ENCODE peak calls at places on chromosomes 3 and 15, in seven cellular contexts. R is suprapubic skin, T is transverse colon, F is ovary, W is stomach, B is A549, M is tibial nerve. N is an unnamed sample.

GRCh38 chr3:113084777-113085176 is 94.0 kb downstream of the GTPBP8 start:
- DNase-seq in W (peak), B (no peak), F (peak), R (no peak), T (peak), M (peak), N (no peak)

GRCh38 chr15:37093480-37094410 is 6.6 kb downstream of the MEIS2 start:
- DNase-seq in T (no peak), W (no peak), R (no peak), B (no peak), F (no peak), M (no peak), N (no peak)

GRCh38 chr15:94168250-94168649 is 63.1 kb upstream of the MCTP2 start:
- DNase-seq in F (no peak), B (peak), W (no peak), T (no peak), M (no peak), R (no peak), N (no peak)

GRCh38 chr3:194321666-194322640 is 29.2 kb downstream of the CPN2 start:
- DNase-seq in F (no peak), B (peak), R (no peak), T (no peak), M (no peak), W (peak), N (no peak)

GRCh38 chr3:45688194-45688881 is 858 bp upstream of the SACM1L start:
- DNase-seq in F (no peak), T (peak), W (no peak), B (peak), M (no peak), R (no peak), N (no peak)

GRCh38 chr3:159733194-159733860 is 255.3 kb upstream of the IL12A start:
- DNase-seq in W (no peak), M (no peak), R (no peak), T (no peak), F (no peak), B (peak), N (no peak)

GRCh38 chr15:72172796-72173195 is 24.8 kb downstream of the GRAMD2A start:
- DNase-seq in R (no peak), W (no peak), F (no peak), B (no peak), T (no peak), M (no peak), N (no peak)

GRCh38 chr15:56051700-56052099 is 58.3 kb upstream of the NEDD4 start:
- DNase-seq in W (no peak), B (no peak), T (no peak), F (no peak), M (no peak), R (no peak), N (no peak)

GRCh38 chr3:42936157-42936981 is 30.4 kb downstream of the ZNF662 start:
- DNase-seq in W (peak), F (peak), M (no peak), R (peak), T (peak), B (no peak), N (no peak)

GRCh38 chr3:156602424-156602823 is 47.5 kb upstream of the SSR3 start:
- DNase-seq in W (no peak), M (no peak), F (no peak), T (no peak), B (no peak), R (no peak), N (no peak)

GRCh38 chr3:98367464-98368246 is 14.0 kb downstream of the OR5K4 start:
- DNase-seq in W (no peak), F (no peak), T (no peak), M (no peak), B (no peak), R (no peak), N (no peak)

GRCh38 chr15:71747128-71748083 is 62.9 kb upstream of the NR2E3 start:
- DNase-seq in R (no peak), W (no peak), F (no peak), B (peak), T (no peak), M (no peak), N (no peak)

GRCh38 chr3:113136071-113136470 is 75.3 kb upstream of the BOC start:
- DNase-seq in T (no peak), B (peak), W (no peak), R (no peak), F (no peak), M (no peak), N (no peak)

GRCh38 chr3:181133832-181134231 is 144.3 kb upstream of the DNAJC19 start:
- DNase-seq in T (no peak), R (no peak), F (no peak), B (no peak), M (no peak), W (no peak), N (no peak)

GRCh38 chr15:84833447-84833846 is 16.3 kb downstream of the ALPK3 start:
- DNase-seq in M (no peak), R (no peak), T (no peak), B (no peak), W (no peak), F (peak), N (no peak)

GRCh38 chr3:104564045-104564643 is 802.6 kb upstream of the ALCAM start:
- DNase-seq in T (peak), M (peak), B (peak), R (no peak), W (peak), F (peak), N (peak)

GRCh38 chr3:32203854-32204253 is 34.6 kb upstream of the CMTM8 start:
- DNase-seq in R (no peak), B (no peak), T (no peak), W (no peak), F (no peak), M (no peak), N (no peak)

GRCh38 chr15:82178061-82178460 is 84.5 kb downstream of the EFL1 start:
- DNase-seq in R (no peak), T (no peak), M (no peak), W (no peak), B (peak), F (no peak), N (no peak)

GRCh38 chr15:64412216-64412615 is 24.6 kb downstream of the TRIP4 start:
- DNase-seq in M (no peak), B (no peak), R (no peak), T (no peak), F (no peak), W (no peak), N (no peak)

GRCh38 chr3:13307041-13307440 is 113.1 kb downstream of the NUP210 start:
- DNase-seq in B (no peak), M (no peak), F (no peak), W (no peak), R (no peak), T (no peak), N (no peak)

GRCh38 chr3:194355379-194355778 is 4.3 kb upstream of the CPN2 start:
- DNase-seq in T (no peak), M (no peak), R (no peak), F (peak), W (no peak), B (no peak), N (no peak)

GRCh38 chr3:170517251-170517945 is 68.5 kb downstream of the SLC7A14 start:
- DNase-seq in W (no peak), M (no peak), B (no peak), R (no peak), T (no peak), F (no peak), N (no peak)

GRCh38 chr3:39744746-39745145 is 64.7 kb upstream of the MYRIP start:
- DNase-seq in M (no peak), W (no peak), B (no peak), R (no peak), T (no peak), F (no peak), N (no peak)

GRCh38 chr3:51722362-51722761 is 15.5 kb downstream of the GRM2 start:
- DNase-seq in M (no peak), T (no peak), B (peak), W (no peak), R (no peak), F (no peak), N (no peak)

GRCh38 chr3:105780114-105780513 is 88.7 kb downstream of the CBLB start:
- DNase-seq in W (no peak), M (no peak), B (no peak), T (no peak), R (no peak), F (no peak), N (no peak)

GRCh38 chr3:14780927-14781507 is 37.7 kb upstream of the FGD5 start:
- DNase-seq in W (peak), R (peak), F (no peak), B (peak), T (peak), M (no peak), N (peak)

GRCh38 chr3:31321620-31322019 is 211.1 kb upstream of the STT3B start:
- DNase-seq in B (no peak), W (no peak), F (no peak), M (peak), T (no peak), R (no peak), N (peak)

GRCh38 chr3:134460965-134461364 is 24.8 kb downstream of the ANAPC13 start:
- DNase-seq in R (no peak), F (no peak), B (no peak), T (no peak), M (no peak), W (no peak), N (no peak)

GRCh38 chr3:57544181-57545125 is at the start of gene DNAH12:
- DNase-seq in B (no peak), T (peak), W (peak), R (no peak), M (no peak), F (peak), N (peak)

GRCh38 chr15:40769310-40770146 is at the start of gene C15orf62:
- DNase-seq in B (no peak), R (no peak), F (peak), M (no peak), W (peak), T (peak), N (peak)

GRCh38 chr15:33454996-33455395 is 144.2 kb downstream of the RYR3 start:
- DNase-seq in B (no peak), F (no peak), R (no peak), W (no peak), T (no peak), M (no peak), N (no peak)

GRCh38 chr15:92618121-92618520 is 37.5 kb downstream of the FAM174B start:
- DNase-seq in W (peak), M (no peak), F (peak), R (no peak), B (no peak), T (no peak), N (peak)

GRCh38 chr3:87225659-87226058 is 1.4 kb upstream of the CHMP2B start:
- DNase-seq in M (peak), B (no peak), T (peak), F (peak), W (no peak), R (no peak), N (peak)

GRCh38 chr3:187318819-187319616 is 27.5 kb upstream of the MASP1 start:
- DNase-seq in M (peak), T (peak), F (peak), W (peak), B (peak), R (no peak), N (no peak)

GRCh38 chr15:45187894-45188830 is at the start of gene SHF:
- DNase-seq in W (peak), F (peak), M (peak), T (peak), R (no peak), B (peak), N (no peak)
- TF ChIP-seq EP300 in W (no peak), F (no peak), M (peak), T (no peak), R (no peak), B (no peak), N (no peak)

DNA sequence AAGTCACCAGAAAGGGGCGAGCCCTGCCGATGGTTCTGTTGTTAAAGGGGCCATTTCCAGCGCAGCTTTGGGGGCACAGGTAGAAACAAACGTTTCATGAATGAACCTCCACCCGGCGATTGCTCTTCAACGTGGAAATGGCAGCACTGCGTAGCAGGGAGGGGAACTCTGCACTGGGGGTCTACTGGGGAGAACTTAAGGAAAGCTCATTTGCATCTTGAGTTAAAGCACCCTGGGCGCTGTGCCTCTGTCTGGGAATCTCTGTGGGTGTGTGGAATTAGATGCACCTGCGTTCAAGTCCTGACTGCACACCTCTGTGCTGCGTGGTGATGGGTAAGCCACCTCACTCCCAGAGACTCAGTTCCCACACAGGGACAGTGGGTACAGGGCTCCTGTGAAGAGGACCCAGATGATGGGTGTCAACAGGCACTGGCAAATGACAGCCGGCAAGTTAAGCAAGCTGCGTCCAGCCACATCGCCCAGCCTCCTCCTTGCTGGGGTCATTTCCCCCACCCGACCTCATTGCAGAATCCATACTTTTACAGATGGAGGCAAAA is 68.8 kb downstream of the ASB7 start:
- DNase-seq in R (no peak), F (no peak), W (no peak), M (no peak), T (no peak), B (no peak), N (no peak)
- TF ChIP-seq CTCF in R (no peak), F (no peak), W (no peak), M (no peak), T (no peak), B (no peak), N (no peak)

GRCh38 chr3:119782435-119782834 is 534 bp downstream of the NR1I2 start:
- DNase-seq in F (no peak), W (no peak), M (no peak), B (no peak), R (no peak), T (no peak), N (no peak)

GRCh38 chr3:119779731-119780383 is 2.0 kb upstream of the NR1I2 start:
- DNase-seq in F (no peak), M (no peak), T (no peak), W (no peak), R (no peak), B (no peak), N (no peak)

GRCh38 chr3:119783255-119783654 is 1.4 kb downstream of the NR1I2 start:
- DNase-seq in B (no peak), T (no peak), M (no peak), F (no peak), W (no peak), R (no peak), N (no peak)

GRCh38 chr3:119783883-119784282 is 2.0 kb downstream of the NR1I2 start:
- DNase-seq in R (no peak), W (no peak), F (no peak), T (no peak), B (no peak), M (no peak), N (no peak)

DNA sequence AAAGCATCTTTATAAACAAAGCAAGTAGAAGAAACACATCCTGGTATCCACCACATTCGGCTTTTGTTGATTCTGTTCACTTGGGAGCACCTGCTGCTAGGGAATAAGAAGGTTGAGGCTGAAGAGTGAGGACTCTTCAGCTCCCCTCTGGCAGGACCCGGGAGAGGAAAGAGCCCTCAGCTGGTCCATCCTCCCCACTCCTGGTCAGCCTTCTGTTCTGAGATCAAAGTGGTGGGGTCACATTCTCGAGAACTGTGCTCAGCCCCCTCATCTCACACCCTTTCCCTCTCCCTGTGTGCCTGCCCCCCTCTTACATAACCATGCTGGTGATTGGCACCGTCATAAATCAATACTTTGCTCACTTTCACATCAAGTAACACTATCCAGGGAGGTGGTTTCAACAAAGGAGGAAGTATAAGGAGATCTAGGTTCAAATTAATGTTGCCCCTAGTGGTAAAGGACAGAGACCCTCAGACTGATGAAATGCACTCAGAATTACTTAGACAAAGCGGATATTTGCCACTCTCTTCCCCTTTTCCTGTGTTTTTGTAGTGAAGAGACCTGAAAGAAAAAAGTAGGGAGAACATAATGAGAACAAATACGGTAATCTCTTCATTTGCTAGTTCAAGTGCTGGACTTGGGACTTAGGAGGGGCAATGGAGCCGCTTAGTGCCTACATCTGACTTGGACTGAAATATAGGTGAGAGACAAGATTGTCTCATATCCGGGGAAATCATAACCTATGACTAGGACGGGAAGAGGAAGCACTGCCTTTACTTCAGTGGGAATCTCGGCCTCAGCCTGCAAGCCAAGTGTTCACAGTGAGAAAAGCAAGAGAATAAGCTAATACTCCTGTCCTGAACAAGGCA is at the start of gene NR1I2:
- DNase-seq in M (no peak), F (no peak), W (no peak), R (no peak), T (peak), B (no peak), N (no peak)
- H3K4me3 ChIP-seq in M (peak), F (no peak), W (no peak), R (no peak), T (no peak), B (no peak), N (no peak)

GRCh38 chr15:80904941-80905532 is 84.6 kb downstream of the MESD start:
- DNase-seq in R (no peak), T (no peak), F (no peak), W (no peak), M (no peak), B (no peak), N (no peak)

GRCh38 chr15:80911821-80912220 is 77.8 kb downstream of the MESD start:
- DNase-seq in B (no peak), F (no peak), T (peak), W (no peak), M (no peak), R (no peak), N (no peak)

GRCh38 chr15:80902298-80902801 is 87.3 kb downstream of the MESD start:
- DNase-seq in M (no peak), F (peak), B (no peak), T (no peak), W (no peak), R (no peak), N (no peak)

DNA sequence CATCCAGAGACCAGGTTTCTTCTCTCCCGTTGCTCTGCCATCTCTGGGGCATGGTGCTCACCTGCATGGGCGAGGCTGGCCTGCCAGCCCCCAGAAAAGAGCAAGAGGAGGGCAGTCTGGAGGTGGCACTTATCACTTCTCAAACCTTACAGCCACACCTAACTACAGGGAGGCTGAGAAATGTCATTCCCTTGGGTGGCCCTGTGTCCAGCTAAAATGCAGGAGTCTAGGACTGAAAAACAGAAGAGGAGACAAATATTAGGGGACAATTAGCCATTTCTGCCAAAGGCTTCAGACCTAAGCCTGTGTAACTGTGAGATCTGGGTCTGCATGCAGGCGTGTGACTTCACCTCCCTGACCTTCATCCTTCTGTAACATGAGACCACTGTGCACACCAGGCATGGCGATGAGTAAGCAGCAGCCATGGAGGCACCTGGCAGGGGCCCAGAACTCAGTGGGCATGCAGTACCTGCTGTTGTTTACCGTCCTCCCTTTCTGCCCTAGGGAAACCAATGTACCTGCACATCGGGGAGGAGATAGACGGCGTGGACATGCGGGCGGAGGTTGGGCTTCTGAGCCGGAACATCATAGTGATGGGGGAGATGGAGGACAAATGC is 83.4 kb downstream of the MESD start:
- DNase-seq in B (peak), M (no peak), T (no peak), R (no peak), F (no peak), W (no peak), N (peak)
- TF ChIP-seq EP300 in B (no peak), M (no peak), T (no peak), R (no peak), F (no peak), W (no peak), N (no peak)

DNA sequence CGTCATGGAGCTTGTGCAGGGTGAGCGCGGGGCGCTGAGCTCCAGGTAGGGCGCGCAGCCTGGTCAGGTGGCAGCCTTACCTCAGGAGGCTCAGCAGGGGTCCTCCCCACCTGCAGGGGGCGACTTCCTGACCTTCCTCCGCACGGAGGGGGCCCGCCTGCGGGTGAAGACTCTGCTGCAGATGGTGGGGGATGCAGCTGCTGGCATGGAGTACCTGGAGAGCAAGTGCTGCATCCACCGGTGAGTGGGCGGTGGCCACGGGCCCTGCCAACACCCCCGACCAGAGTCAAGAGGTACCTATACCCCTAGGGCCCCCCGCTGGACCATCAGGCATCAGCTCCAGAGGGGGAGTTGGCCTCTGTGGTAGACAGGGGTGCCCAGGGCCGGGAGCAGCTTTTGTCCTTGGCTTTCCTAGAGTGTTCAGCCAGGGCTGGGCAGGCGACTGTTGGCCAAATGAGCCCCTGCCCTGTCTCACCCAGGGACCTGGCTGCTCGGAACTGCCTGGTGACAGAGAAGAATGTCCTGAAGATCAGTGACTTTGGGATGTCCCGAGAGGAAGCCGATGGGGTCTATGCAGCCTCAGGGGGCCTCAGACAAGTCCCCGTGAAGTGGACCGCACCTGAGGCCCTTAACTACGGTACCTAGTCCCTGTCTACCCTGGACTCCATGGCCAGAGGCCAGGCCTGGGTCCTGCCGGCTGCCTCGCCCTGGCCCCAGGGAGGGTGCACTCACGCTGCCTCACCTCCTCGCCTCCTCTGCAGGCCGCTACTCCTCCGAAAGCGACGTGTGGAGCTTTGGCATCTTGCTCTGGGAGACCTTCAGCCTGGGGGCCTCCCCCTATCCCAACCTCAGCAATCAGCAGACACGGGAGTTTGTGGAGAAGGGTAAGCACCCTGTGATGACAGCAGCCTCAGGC is 9.1 kb downstream of the FES start:
- DNase-seq in T (no peak), R (no peak), B (peak), W (no peak), M (no peak), F (no peak), N (no peak)
- TF ChIP-seq CTCF in T (no peak), R (no peak), B (peak), W (no peak), M (no peak), F (no peak), N (no peak)